ENCODE peak calls at places on chromosomes 4 and X, in seven cellular contexts. Y is GM10248; O is EH; S is CD8-positive, alpha-beta memory T cell; Q is sciatic nerve; U is occipital lobe; N is naive thymus-derived CD8-positive, alpha-beta T cell. B is an unnamed sample.

GRCh38 chrX:16699389-16699788 is 13.1 kb downstream of the CTPS2 start:
- DNase-seq in S (no peak), Y (no peak), U (no peak), N (no peak), Q (no peak), O (no peak), B (no peak)

GRCh38 chrX:47723689-47724088 is 64.7 kb upstream of the UXT start:
- DNase-seq in U (no peak), Y (peak), Q (no peak), N (no peak), S (no peak), O (no peak), B (no peak)

GRCh38 chr4:6478546-6479220 is 6.3 kb upstream of the PPP2R2C start:
- DNase-seq in O (no peak), Q (peak), Y (no peak), S (no peak), U (no peak), N (no peak), B (no peak)

GRCh38 chrX:136086521-136086920 is 60.8 kb upstream of the FHL1 start:
- DNase-seq in Y (no peak), Q (no peak), N (no peak), S (no peak), U (no peak), O (peak), B (no peak)

GRCh38 chr4:53098681-53099121 is 236.6 kb downstream of the RASL11B start:
- DNase-seq in O (peak), U (no peak), Q (no peak), N (no peak), S (no peak), Y (no peak), B (no peak)

GRCh38 chrX:133812382-133812781 is 173.0 kb downstream of the GPC3 start:
- DNase-seq in U (no peak), Q (no peak), S (no peak), O (no peak), N (no peak), Y (no peak), B (no peak)

GRCh38 chrX:28847423-28847822 is 260.2 kb downstream of the IL1RAPL1 start:
- DNase-seq in S (no peak), Y (no peak), O (no peak), N (no peak), Q (peak), U (peak), B (peak)

GRCh38 chr4:77095101-77095826 is 19.5 kb upstream of the CCNI start:
- DNase-seq in O (peak), N (peak), S (peak), Q (peak), U (peak), Y (peak), B (no peak)

GRCh38 chr4:27327421-27328181 is 467.0 kb downstream of the STIM2 start:
- DNase-seq in O (no peak), S (no peak), Q (no peak), U (no peak), N (no peak), Y (no peak), B (no peak)

GRCh38 chr4:110195561-110196205 is 2.7 kb downstream of the ELOVL6 start:
- DNase-seq in Y (peak), S (no peak), Q (no peak), U (peak), O (peak), N (no peak), B (no peak)

GRCh38 chr4:138736362-138736761 is 279.2 kb upstream of the NOCT start:
- DNase-seq in O (peak), Y (no peak), S (no peak), N (no peak), U (no peak), Q (no peak), B (no peak)

GRCh38 chr4:153464068-153464467 is 2.1 kb upstream of the TMEM131L start:
- DNase-seq in S (no peak), N (no peak), Y (no peak), Q (no peak), O (no peak), U (no peak), B (no peak)

GRCh38 chr4:140851032-140851636 is 94.9 kb upstream of the TBC1D9 start:
- DNase-seq in Q (no peak), O (peak), N (peak), U (peak), Y (peak), S (no peak), B (peak)

GRCh38 chrX:67787196-67787595 is 243.4 kb downstream of the AR start:
- DNase-seq in N (no peak), Y (no peak), U (no peak), Q (no peak), S (no peak), O (peak), B (no peak)

GRCh38 chr4:161936625-161937133 is 227.1 kb downstream of the FSTL5 start:
- DNase-seq in N (no peak), S (no peak), Q (no peak), O (peak), U (no peak), Y (no peak), B (no peak)

GRCh38 chr4:102354671-102355454 is 9.6 kb upstream of the SLC39A8 start:
- DNase-seq in U (no peak), N (no peak), S (no peak), Y (no peak), O (no peak), Q (no peak), B (no peak)

GRCh38 chrX:147550217-147550616 is 361.5 kb upstream of the FMR1 start:
- DNase-seq in Q (no peak), U (no peak), S (no peak), O (no peak), N (no peak), Y (no peak), B (no peak)

GRCh38 chr4:84985952-84986351 is 19.5 kb upstream of the WDFY3 start:
- DNase-seq in N (no peak), S (no peak), Y (no peak), U (no peak), Q (no peak), O (peak), B (no peak)

GRCh38 chr4:184355111-184355604 is 119.2 kb downstream of the IRF2 start:
- DNase-seq in Q (no peak), Y (no peak), N (no peak), S (no peak), U (no peak), O (peak), B (no peak)

GRCh38 chrX:104486691-104487090 is 79.3 kb upstream of the IL1RAPL2 start:
- DNase-seq in Q (no peak), N (no peak), S (no peak), U (no peak), O (no peak), Y (no peak), B (no peak)

GRCh38 chr4:38344929-38345328 is 319.1 kb upstream of the KLF3 start:
- DNase-seq in U (no peak), O (peak), Q (no peak), Y (no peak), N (no peak), S (no peak), B (no peak)

GRCh38 chrX:7145454-7145853 is 2.1 kb upstream of the STS start:
- DNase-seq in U (no peak), O (peak), S (no peak), Q (no peak), N (no peak), Y (no peak), B (no peak)

GRCh38 chrX:50402886-50403285 is 67.7 kb downstream of the DGKK start:
- DNase-seq in Y (no peak), N (no peak), Q (no peak), U (no peak), S (no peak), O (no peak), B (no peak)

GRCh38 chrX:9682456-9682855 is 83.2 kb downstream of the GPR143 start:
- DNase-seq in S (no peak), N (no peak), Q (no peak), O (peak), Y (no peak), U (no peak), B (no peak)

GRCh38 chr4:35175487-35175886 is 1068.8 kb downstream of the ARAP2 start:
- DNase-seq in U (no peak), Q (no peak), O (no peak), S (no peak), N (no peak), Y (no peak), B (no peak)

GRCh38 chrX:39676434-39676833 is 421.3 kb downstream of the BCOR start:
- DNase-seq in Q (no peak), O (peak), S (no peak), N (no peak), Y (no peak), U (no peak), B (no peak)

GRCh38 chr4:3441501-3442459 is at the start of gene HGFAC:
- DNase-seq in N (no peak), U (no peak), Y (no peak), O (peak), S (no peak), Q (no peak), B (no peak)

GRCh38 chr4:48546336-48546735 is 56.3 kb downstream of the ZAR1 start:
- DNase-seq in U (no peak), S (no peak), O (peak), N (no peak), Q (no peak), Y (no peak), B (peak)

GRCh38 chr4:183287309-183287659 is 32.8 kb downstream of the CLDN22 start:
- DNase-seq in N (no peak), Q (no peak), Y (no peak), O (no peak), U (no peak), S (no peak), B (no peak)

GRCh38 chrX:151396042-151396826 is 772 bp upstream of the VMA21 start:
- DNase-seq in O (peak), Y (peak), Q (no peak), N (peak), U (no peak), S (peak), B (no peak)

B was measured in hypothalamus.